ENCODE peak calls at places on chromosomes 16 and 17, in five cellular contexts. V is transverse colon; T is CD8-positive, alpha-beta T cell; A is K562; I is stomach. M is an unnamed sample.

GRCh38 chr17:74797824-74798223 is 21.7 kb upstream of the NAT9 start:
- DNase-seq in V (no peak), T (no peak), A (no peak), I (no peak), M (no peak)

GRCh38 chr17:29891131-29891530 is 38.9 kb downstream of the SSH2 start:
- DNase-seq in V (no peak), T (no peak), A (no peak), I (no peak), M (no peak)

GRCh38 chr17:73822371-73822770 is 178.1 kb upstream of the SDK2 start:
- DNase-seq in V (no peak), T (no peak), A (no peak), I (no peak), M (no peak)

GRCh38 chr17:4972752-4973151 is 5.1 kb upstream of the SPAG7 start:
- DNase-seq in V (no peak), T (no peak), A (no peak), I (no peak), M (no peak)

GRCh38 chr17:4249452-4250029 is 14.2 kb downstream of the ANKFY1 start:
- DNase-seq in V (no peak), T (no peak), A (peak; percentile 58), I (no peak), M (peak; percentile 11)

GRCh38 chr17:48002920-48003685 is 32.2 kb downstream of the CDK5RAP3 start:
- DNase-seq in V (no peak), T (no peak), A (no peak), I (no peak), M (peak; percentile 96)

GRCh38 chr16:56011808-56012478 is 136.8 kb upstream of the CES5A start:
- DNase-seq in V (no peak), T (no peak), A (no peak), I (no peak), M (no peak)

GRCh38 chr17:69637399-69638165 is 223.1 kb downstream of the MAP2K6 start:
- DNase-seq in V (no peak), T (no peak), A (no peak), I (no peak), M (no peak)

GRCh38 chr17:3698139-3698538 is 2.2 kb upstream of the P2RX5 start:
- DNase-seq in V (no peak), T (no peak), A (no peak), I (no peak), M (no peak)

GRCh38 chr16:23072084-23072599 is 77.1 kb downstream of the USP31 start:
- DNase-seq in V (peak; percentile 84), T (no peak), A (no peak), I (peak; percentile 80), M (peak; percentile 83)

GRCh38 chr17:17353625-17354484 is 50.7 kb downstream of the NT5M start:
- DNase-seq in V (no peak), T (no peak), A (no peak), I (no peak), M (no peak)

GRCh38 chr16:65125322-65125721 is 3.5 kb upstream of the CDH11 start:
- DNase-seq in V (no peak), T (no peak), A (no peak), I (no peak), M (no peak)

GRCh38 chr16:13110124-13110796 is 208.9 kb downstream of the SHISA9 start:
- DNase-seq in V (no peak), T (no peak), A (no peak), I (no peak), M (no peak)

GRCh38 chr17:73911726-73912359 is 267.6 kb upstream of the SDK2 start:
- DNase-seq in V (no peak), T (no peak), A (no peak), I (no peak), M (no peak)

GRCh38 chr17:75980188-75981018 is 1.4 kb downstream of the TEN1 start:
- DNase-seq in V (no peak), T (no peak), A (no peak), I (no peak), M (no peak)

GRCh38 chr17:9898812-9899211 is 6.3 kb downstream of the RCVRN start:
- DNase-seq in V (no peak), T (no peak), A (no peak), I (no peak), M (no peak)

GRCh38 chr16:19094542-19095365 is 19.0 kb upstream of the ITPRIPL2 start:
- DNase-seq in V (peak; percentile 50), T (no peak), A (peak; percentile 21), I (peak; percentile 41), M (no peak)

GRCh38 chr17:27257031-27257357 is 36.9 kb upstream of the WSB1 start:
- DNase-seq in V (no peak), T (no peak), A (no peak), I (no peak), M (no peak)

GRCh38 chr17:65459667-65460415 is 101.6 kb downstream of the AXIN2 start:
- DNase-seq in V (no peak), T (no peak), A (no peak), I (no peak), M (no peak)

GRCh38 chr16:53083123-53083522 is 28.3 kb downstream of the CHD9 start:
- DNase-seq in V (no peak), T (no peak), A (no peak), I (no peak), M (no peak)

GRCh38 chr17:44878627-44879221 is 20.5 kb downstream of the EFTUD2 start:
- DNase-seq in V (no peak), T (no peak), A (peak; percentile 34), I (no peak), M (peak; percentile 56)

GRCh38 chr17:28896884-28897768 is at the start of gene FLOT2:
- DNase-seq in V (peak; percentile 68), T (peak; percentile 57), A (peak; percentile 88), I (peak; percentile 54), M (peak; percentile 66)

GRCh38 chr17:72671034-72671433 is 421.5 kb downstream of the SLC39A11 start:
- DNase-seq in V (no peak), T (no peak), A (no peak), I (no peak), M (no peak)

GRCh38 chr17:76556759-76557367 is 17.0 kb downstream of the PRCD start:
- DNase-seq in V (peak; percentile 36), T (no peak), A (no peak), I (peak; percentile 36), M (no peak)

GRCh38 chr17:66829386-66829864 is 5.5 kb upstream of the CACNG5 start:
- DNase-seq in V (peak; percentile 13), T (peak; percentile 7), A (peak; percentile 34), I (peak; percentile 52), M (no peak)

GRCh38 chr17:29376667-29377268 is 13.4 kb upstream of the TAOK1 start:
- DNase-seq in V (no peak), T (no peak), A (no peak), I (no peak), M (peak; percentile 24)

GRCh38 chr16:87056083-87056482 is 261.1 kb downstream of the C16orf95 start:
- DNase-seq in V (no peak), T (no peak), A (no peak), I (no peak), M (no peak)
- TF ChIP-seq CTCF in V (no peak), T (no peak), A (no peak), I (no peak), M (no peak)

GRCh38 chr17:42027540-42027889 is 7.6 kb downstream of the NKIRAS2 start:
- DNase-seq in V (no peak), T (no peak), A (no peak), I (no peak), M (no peak)
- H3K4me3 ChIP-seq in V (no peak overlapping the region), T (no peak overlapping the region), A (no peak overlapping the region), I (no peak overlapping the region), M (no peak overlapping the region)

GRCh38 chr17:57104461-57105175 is 19.6 kb downstream of the AKAP1 start:
- DNase-seq in V (no peak), T (no peak), A (no peak), I (no peak), M (no peak)

GRCh38 chr17:57106836-57107497 is 21.9 kb downstream of the AKAP1 start:
- DNase-seq in V (no peak), T (no peak), A (no peak), I (no peak), M (no peak)

GRCh38 chr17:57108656-57109392 is 23.8 kb downstream of the AKAP1 start:
- DNase-seq in V (peak; percentile 61), T (no peak), A (no peak), I (no peak), M (no peak)

GRCh38 chr17:57107498-57108101 is 22.6 kb downstream of the AKAP1 start:
- DNase-seq in V (peak; percentile 76), T (no peak), A (peak; percentile 48), I (peak; percentile 59), M (no peak)

DNA sequence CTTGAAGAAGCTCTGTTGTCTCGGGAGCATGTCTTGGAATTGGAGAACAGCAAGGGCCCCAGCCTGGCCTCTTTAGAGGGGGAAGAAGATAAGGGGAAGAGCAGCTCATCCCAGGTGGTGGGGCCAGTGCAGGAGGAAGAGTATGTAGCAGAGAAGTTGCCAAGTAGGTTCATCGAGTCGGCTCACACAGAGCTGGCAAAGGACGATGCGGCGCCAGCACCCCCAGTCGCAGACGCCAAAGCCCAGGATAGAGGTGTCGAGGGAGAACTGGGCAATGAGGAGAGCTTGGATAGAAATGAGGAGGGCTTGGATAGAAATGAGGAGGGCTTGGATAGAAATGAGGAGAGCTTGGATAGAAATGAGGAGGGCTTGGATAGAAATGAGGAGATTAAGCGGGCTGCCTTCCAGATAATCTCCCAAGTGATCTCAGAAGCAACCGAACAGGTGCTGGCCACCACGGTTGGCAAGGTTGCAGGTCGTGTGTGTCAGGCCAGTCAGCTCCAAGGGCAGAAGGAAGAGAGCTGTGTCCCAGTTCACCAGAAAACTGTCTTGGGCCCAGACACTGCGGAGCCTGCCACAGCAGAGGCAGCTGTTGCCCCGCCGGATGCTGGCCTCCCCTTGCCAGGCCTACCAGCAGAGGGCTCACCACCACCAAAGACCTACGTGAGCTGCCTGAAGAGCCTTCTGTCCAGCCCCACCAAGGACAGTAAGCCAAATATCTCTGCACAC is 21.2 kb downstream of the AKAP1 start:
- DNase-seq in V (peak; percentile 38), T (no peak), A (no peak), I (no peak), M (peak; percentile 77)
- TF ChIP-seq CTCF in V (peak; percentile 15), T (no peak), A (peak; percentile 56), I (no peak), M (peak; percentile 72)

GRCh38 chr16:80298676-80299075 is 242.1 kb upstream of the DYNLRB2 start:
- DNase-seq in V (no peak), T (no peak), A (no peak), I (no peak), M (no peak)
- H3K4me3 ChIP-seq in V (no peak overlapping the region), T (no peak overlapping the region), A (no peak overlapping the region), I (no peak overlapping the region), M (no peak overlapping the region)

GRCh38 chr16:74064120-74064735 is 232.4 kb upstream of the PSMD7 start:
- DNase-seq in V (no peak), T (no peak), A (no peak), I (no peak), M (no peak)
- TF ChIP-seq CTCF in V (no peak), T (no peak), A (no peak), I (no peak), M (no peak)

DNA sequence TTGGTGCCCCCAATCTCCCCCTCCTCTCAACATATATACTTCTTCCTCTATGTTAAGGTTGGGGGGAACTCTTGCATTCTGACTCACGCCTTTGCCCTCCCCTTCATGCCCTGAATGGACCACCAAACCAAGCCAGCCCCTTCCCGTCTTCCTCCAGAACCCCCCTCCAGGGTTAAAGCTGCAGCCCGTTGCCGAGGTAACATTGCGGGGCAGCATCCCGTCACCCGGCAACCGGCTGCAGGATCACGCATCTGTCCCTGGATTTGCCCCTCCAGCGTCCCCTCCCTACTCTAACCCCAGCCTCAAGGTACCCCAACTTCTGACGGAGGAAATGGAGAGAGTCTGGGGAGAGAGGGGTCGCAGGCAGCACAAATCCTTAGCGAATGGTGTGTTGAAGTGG is 612 bp upstream of the NLGN2 start:
- DNase-seq in V (no peak), T (no peak), A (no peak), I (no peak), M (no peak)
- H3K4me3 ChIP-seq in V (no peak overlapping the region), T (no peak overlapping the region), A (no peak overlapping the region), I (no peak overlapping the region), M (no peak overlapping the region)